ENCODE peak calls at places on chromosomes 2 and 18, in four cellular contexts. One of them, this sample, is unnamed.

GRCh38 chr2:61165946-61166345 is 4.0 kb downstream of the C2orf74 start:
- DNase-seq in progenitor cell of endocrine pancreas: no peak
- DNase-seq in right cardiac atrium: no peak
- DNase-seq in smooth muscle cell of the brain vasculature: no peak
- DNase-seq in this sample: no peak

GRCh38 chr18:7632152-7633098 is 65.3 kb downstream of the PTPRM start:
- DNase-seq in progenitor cell of endocrine pancreas: no peak
- DNase-seq in right cardiac atrium: no peak
- DNase-seq in smooth muscle cell of the brain vasculature: no peak
- DNase-seq in this sample: no peak

GRCh38 chr2:210955591-210955990 is 399.2 kb downstream of the CPS1 start:
- DNase-seq in progenitor cell of endocrine pancreas: no peak
- DNase-seq in right cardiac atrium: no peak
- DNase-seq in smooth muscle cell of the brain vasculature: no peak
- DNase-seq in this sample: no peak

GRCh38 chr18:48785686-48786470 is 164.9 kb downstream of the SMAD7 start:
- DNase-seq in progenitor cell of endocrine pancreas: no peak
- DNase-seq in right cardiac atrium: peak
- DNase-seq in smooth muscle cell of the brain vasculature: no peak
- DNase-seq in this sample: no peak

GRCh38 chr18:55422456-55423185 is 165.4 kb downstream of the TCF4 start:
- DNase-seq in progenitor cell of endocrine pancreas: no peak
- DNase-seq in right cardiac atrium: peak
- DNase-seq in smooth muscle cell of the brain vasculature: no peak
- DNase-seq in this sample: no peak

GRCh38 chr2:219122197-219122965 is 38.2 kb downstream of the NHEJ1 start:
- DNase-seq in progenitor cell of endocrine pancreas: no peak
- DNase-seq in right cardiac atrium: no peak
- DNase-seq in smooth muscle cell of the brain vasculature: no peak
- DNase-seq in this sample: no peak

GRCh38 chr2:170878061-170878460 is 51.0 kb upstream of the GORASP2 start:
- DNase-seq in progenitor cell of endocrine pancreas: no peak
- DNase-seq in right cardiac atrium: no peak
- DNase-seq in smooth muscle cell of the brain vasculature: no peak
- DNase-seq in this sample: no peak

GRCh38 chr2:161077367-161078210 is 82.6 kb upstream of the TANK start:
- DNase-seq in progenitor cell of endocrine pancreas: no peak
- DNase-seq in right cardiac atrium: peak
- DNase-seq in smooth muscle cell of the brain vasculature: no peak
- DNase-seq in this sample: no peak

GRCh38 chr2:232318175-232318855 is 60.2 kb upstream of the ALPP start:
- DNase-seq in progenitor cell of endocrine pancreas: no peak
- DNase-seq in right cardiac atrium: no peak
- DNase-seq in smooth muscle cell of the brain vasculature: no peak
- DNase-seq in this sample: no peak

This sample was measured in D721Med.